ENCODE peak calls at places on chromosome 16, in eight cellular contexts. One of them, this sample, is unnamed.
A peak's percentile ranks its signal among the peaks of the same experiment; 100 is the strongest.

GRCh38 chr16:79011282-79011681 is 589.3 kb downstream of the MAF start:
- DNase-seq in neural progenitor cell: no peak
- DNase-seq in AG09309: no peak
- DNase-seq in skeletal muscle cell: no peak
- DNase-seq in SJCRH30: no peak
- DNase-seq in heart right ventricle: no peak
- DNase-seq in psoas muscle: no peak
- DNase-seq in aorta: no peak
- DNase-seq in this sample: no peak

GRCh38 chr16:10871157-10871991 is 5.6 kb upstream of the CIITA start:
- DNase-seq in skeletal muscle cell: peak; percentile 79
- DNase-seq in AG09309: peak; percentile 60
- DNase-seq in heart right ventricle: peak; percentile 40
- DNase-seq in SJCRH30: peak; percentile 14
- DNase-seq in psoas muscle: peak; percentile 36
- DNase-seq in aorta: peak; percentile 79
- DNase-seq in neural progenitor cell: no peak
- DNase-seq in this sample: peak; percentile 56

GRCh38 chr16:49158029-49158642 is 123.5 kb downstream of the CBLN1 start:
- DNase-seq in AG09309: no peak
- DNase-seq in SJCRH30: peak; percentile 75
- DNase-seq in neural progenitor cell: peak; percentile 91
- DNase-seq in aorta: no peak
- DNase-seq in psoas muscle: no peak
- DNase-seq in heart right ventricle: peak; percentile 28
- DNase-seq in skeletal muscle cell: no peak
- DNase-seq in this sample: no peak

GRCh38 chr16:48409839-48410610 is 24.8 kb upstream of the SIAH1 start:
- DNase-seq in neural progenitor cell: no peak
- DNase-seq in skeletal muscle cell: peak; percentile 81
- DNase-seq in SJCRH30: no peak
- DNase-seq in AG09309: peak; percentile 82
- DNase-seq in psoas muscle: no peak
- DNase-seq in heart right ventricle: no peak
- DNase-seq in aorta: no peak
- DNase-seq in this sample: peak; percentile 82

GRCh38 chr16:89024546-89024945 is 47.5 kb upstream of the CBFA2T3 start:
- DNase-seq in heart right ventricle: no peak
- DNase-seq in AG09309: no peak
- DNase-seq in neural progenitor cell: no peak
- DNase-seq in skeletal muscle cell: no peak
- DNase-seq in aorta: peak; percentile 9
- DNase-seq in SJCRH30: no peak
- DNase-seq in psoas muscle: no peak
- DNase-seq in this sample: peak; percentile 17

GRCh38 chr16:89150981-89151380 is 20.6 kb upstream of the CDH15 start:
- DNase-seq in psoas muscle: no peak
- DNase-seq in SJCRH30: no peak
- DNase-seq in heart right ventricle: no peak
- DNase-seq in AG09309: no peak
- DNase-seq in neural progenitor cell: no peak
- DNase-seq in aorta: no peak
- DNase-seq in skeletal muscle cell: no peak
- DNase-seq in this sample: no peak

GRCh38 chr16:51431517-51432241 is 280.6 kb upstream of the SALL1 start:
- DNase-seq in AG09309: peak; percentile 95
- DNase-seq in psoas muscle: no peak
- DNase-seq in heart right ventricle: no peak
- DNase-seq in SJCRH30: peak; percentile 44
- DNase-seq in neural progenitor cell: peak; percentile 26
- DNase-seq in aorta: no peak
- DNase-seq in skeletal muscle cell: peak; percentile 97
- DNase-seq in this sample: peak; percentile 38

GRCh38 chr16:31215287-31216115 is 1.4 kb downstream of the PYDC1 start:
- DNase-seq in skeletal muscle cell: no peak
- DNase-seq in SJCRH30: peak; percentile 90
- DNase-seq in psoas muscle: peak; percentile 76
- DNase-seq in aorta: peak; percentile 73
- DNase-seq in heart right ventricle: peak; percentile 49
- DNase-seq in neural progenitor cell: peak; percentile 94
- DNase-seq in AG09309: no peak
- DNase-seq in this sample: peak; percentile 69

GRCh38 chr16:51440096-51440495 is 289.0 kb upstream of the SALL1 start:
- DNase-seq in skeletal muscle cell: no peak
- DNase-seq in heart right ventricle: no peak
- DNase-seq in psoas muscle: no peak
- DNase-seq in aorta: no peak
- DNase-seq in SJCRH30: no peak
- DNase-seq in AG09309: no peak
- DNase-seq in neural progenitor cell: peak; percentile 38
- DNase-seq in this sample: no peak

GRCh38 chr16:83946781-83947566 is 6.1 kb upstream of the OSGIN1 start:
- DNase-seq in AG09309: no peak
- DNase-seq in SJCRH30: no peak
- DNase-seq in neural progenitor cell: no peak
- DNase-seq in skeletal muscle cell: no peak
- DNase-seq in aorta: no peak
- DNase-seq in heart right ventricle: no peak
- DNase-seq in psoas muscle: no peak
- DNase-seq in this sample: peak; percentile 57

GRCh38 chr16:83946154-83946780 is 6.8 kb upstream of the OSGIN1 start:
- DNase-seq in psoas muscle: no peak
- DNase-seq in SJCRH30: no peak
- DNase-seq in AG09309: no peak
- DNase-seq in neural progenitor cell: no peak
- DNase-seq in skeletal muscle cell: no peak
- DNase-seq in aorta: no peak
- DNase-seq in heart right ventricle: no peak
- DNase-seq in this sample: no peak

GRCh38 chr16:83948914-83949723 is 3.9 kb upstream of the OSGIN1 start:
- DNase-seq in aorta: no peak
- DNase-seq in neural progenitor cell: no peak
- DNase-seq in AG09309: no peak
- DNase-seq in heart right ventricle: no peak
- DNase-seq in SJCRH30: no peak
- DNase-seq in skeletal muscle cell: no peak
- DNase-seq in psoas muscle: no peak
- DNase-seq in this sample: no peak

GRCh38 chr16:83949724-83950001 is 3.4 kb upstream of the OSGIN1 start:
- DNase-seq in psoas muscle: no peak
- DNase-seq in skeletal muscle cell: no peak
- DNase-seq in heart right ventricle: no peak
- DNase-seq in SJCRH30: no peak
- DNase-seq in neural progenitor cell: no peak
- DNase-seq in AG09309: no peak
- DNase-seq in aorta: no peak
- DNase-seq in this sample: no peak

DNA sequence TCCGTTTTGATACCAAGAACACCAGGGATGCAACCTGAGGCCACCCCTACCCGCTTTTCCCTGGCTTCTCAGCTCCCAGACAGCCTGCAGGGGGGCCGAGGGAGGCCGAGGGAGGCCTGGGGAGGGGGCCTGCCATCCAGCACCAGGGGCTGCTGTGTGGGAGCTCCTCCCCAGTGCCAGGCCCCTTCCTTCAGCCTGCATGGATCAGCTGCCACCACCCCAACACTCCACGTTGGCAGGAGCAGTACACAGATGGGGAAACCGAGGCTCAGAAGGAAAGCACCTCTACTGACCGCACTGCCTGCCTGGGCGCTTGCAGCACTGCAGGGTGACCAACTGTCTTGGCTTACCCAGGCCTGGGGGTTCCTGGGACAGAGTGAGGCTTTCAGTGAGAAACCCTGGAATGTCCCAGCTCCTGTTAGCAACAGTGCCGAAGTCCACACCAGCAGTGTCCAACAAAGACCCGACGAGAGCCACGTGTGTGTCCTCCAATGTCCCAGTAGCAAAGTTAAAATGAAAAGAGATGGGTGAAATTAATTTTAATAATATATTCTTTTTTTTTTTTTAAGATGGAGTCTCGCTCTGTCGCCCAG is 5.3 kb upstream of the OSGIN1 start:
- DNase-seq in aorta: no peak
- DNase-seq in SJCRH30: no peak
- DNase-seq in heart right ventricle: no peak
- DNase-seq in AG09309: no peak
- DNase-seq in neural progenitor cell: no peak
- DNase-seq in skeletal muscle cell: no peak
- DNase-seq in psoas muscle: no peak
- DNase-seq in this sample: peak; percentile 72
- H3K4me3 ChIP-seq in aorta: no peak overlapping the region
- H3K4me3 ChIP-seq in SJCRH30: no peak overlapping the region
- H3K4me3 ChIP-seq in heart right ventricle: no peak overlapping the region
- H3K4me3 ChIP-seq in AG09309: no peak overlapping the region
- H3K4me3 ChIP-seq in neural progenitor cell: no peak overlapping the region
- H3K4me3 ChIP-seq in skeletal muscle cell: no peak overlapping the region
- H3K4me3 ChIP-seq in psoas muscle: no peak overlapping the region
- H3K4me3 ChIP-seq in this sample: peak overlapping the region; percentile 59

DNA sequence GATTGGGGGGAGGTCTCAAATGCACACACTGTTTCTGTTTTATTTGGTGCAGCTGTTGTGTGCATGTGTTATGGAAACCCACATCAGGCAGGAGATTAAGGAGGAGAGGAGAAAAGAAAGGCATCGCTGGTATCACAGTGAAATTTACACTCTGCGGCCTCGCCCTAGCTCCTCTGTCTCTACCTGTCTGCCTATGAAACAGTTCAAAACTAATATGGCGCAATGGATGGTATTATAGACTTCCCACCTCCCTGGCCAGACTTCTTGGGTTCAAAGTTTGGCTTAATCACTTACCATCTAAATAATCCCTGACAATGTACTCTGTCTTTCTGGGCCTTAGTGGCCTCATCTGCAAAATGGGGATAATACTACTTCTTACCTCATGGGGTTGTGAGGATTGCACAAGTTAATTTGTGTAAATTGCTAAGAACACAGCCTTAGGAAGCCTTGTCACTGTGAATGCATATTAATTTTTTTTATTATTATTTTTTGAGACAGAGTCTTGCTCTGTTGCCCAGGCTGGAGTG is 1.4 kb upstream of the ABCC1 start:
- DNase-seq in psoas muscle: no peak
- DNase-seq in neural progenitor cell: no peak
- DNase-seq in AG09309: no peak
- DNase-seq in heart right ventricle: no peak
- DNase-seq in aorta: no peak
- DNase-seq in skeletal muscle cell: no peak
- DNase-seq in SJCRH30: peak; percentile 72
- DNase-seq in this sample: no peak
- H3K4me3 ChIP-seq in psoas muscle: no peak overlapping the region
- H3K4me3 ChIP-seq in neural progenitor cell: no peak overlapping the region
- H3K4me3 ChIP-seq in AG09309: no peak overlapping the region
- H3K4me3 ChIP-seq in heart right ventricle: no peak overlapping the region
- H3K4me3 ChIP-seq in aorta: no peak overlapping the region
- H3K4me3 ChIP-seq in skeletal muscle cell: no peak overlapping the region
- H3K4me3 ChIP-seq in SJCRH30: no peak overlapping the region
- H3K4me3 ChIP-seq in this sample: no peak overlapping the region

DNA sequence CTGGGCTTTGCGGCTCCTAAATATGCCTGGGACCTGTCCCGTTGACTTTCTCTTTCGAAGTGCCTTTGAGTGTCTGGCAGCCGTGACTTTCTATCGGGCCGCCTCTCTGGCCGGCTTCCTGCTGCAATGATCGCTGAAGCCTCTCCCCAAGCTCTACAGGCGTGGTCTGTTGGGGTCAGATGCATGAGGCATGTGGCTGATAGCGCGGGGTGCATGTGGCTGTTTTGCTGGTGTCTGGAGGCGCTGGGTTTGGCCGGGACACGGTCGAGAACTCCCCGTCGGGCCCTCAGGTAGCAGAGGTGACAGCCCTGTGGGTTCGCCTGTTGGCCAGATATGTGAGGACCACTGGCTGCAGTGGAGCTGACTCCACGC is 38.4 kb downstream of the SOX8 start:
- DNase-seq in AG09309: no peak
- DNase-seq in skeletal muscle cell: no peak
- DNase-seq in SJCRH30: no peak
- DNase-seq in heart right ventricle: no peak
- DNase-seq in psoas muscle: no peak
- DNase-seq in neural progenitor cell: no peak
- DNase-seq in aorta: no peak
- DNase-seq in this sample: no peak
- H3K4me3 ChIP-seq in AG09309: peak overlapping the region; percentile 31
- H3K4me3 ChIP-seq in skeletal muscle cell: no peak overlapping the region
- H3K4me3 ChIP-seq in SJCRH30: peak overlapping the region; percentile 43
- H3K4me3 ChIP-seq in heart right ventricle: no peak overlapping the region
- H3K4me3 ChIP-seq in psoas muscle: peak overlapping the region; percentile 33
- H3K4me3 ChIP-seq in neural progenitor cell: no peak overlapping the region
- H3K4me3 ChIP-seq in aorta: no peak overlapping the region
- H3K4me3 ChIP-seq in this sample: no peak overlapping the region

GRCh38 chr16:57619133-57619605 is 9.3 kb upstream of the ADGRG1 start:
- DNase-seq in neural progenitor cell: no peak
- DNase-seq in aorta: peak; percentile 18
- DNase-seq in AG09309: no peak
- DNase-seq in psoas muscle: no peak
- DNase-seq in skeletal muscle cell: no peak
- DNase-seq in SJCRH30: no peak
- DNase-seq in heart right ventricle: no peak
- DNase-seq in this sample: no peak

GRCh38 chr16:57621521-57622268 is 6.7 kb upstream of the ADGRG1 start:
- DNase-seq in aorta: peak; percentile 9
- DNase-seq in psoas muscle: no peak
- DNase-seq in neural progenitor cell: no peak
- DNase-seq in heart right ventricle: no peak
- DNase-seq in skeletal muscle cell: no peak
- DNase-seq in AG09309: no peak
- DNase-seq in SJCRH30: no peak
- DNase-seq in this sample: no peak

GRCh38 chr16:57620316-57621231 is 7.9 kb upstream of the ADGRG1 start:
- DNase-seq in skeletal muscle cell: no peak
- DNase-seq in heart right ventricle: no peak
- DNase-seq in psoas muscle: no peak
- DNase-seq in AG09309: no peak
- DNase-seq in aorta: peak; percentile 28
- DNase-seq in SJCRH30: no peak
- DNase-seq in neural progenitor cell: no peak
- DNase-seq in this sample: no peak

GRCh38 chr16:57618306-57619132 is 9.9 kb upstream of the ADGRG1 start:
- DNase-seq in neural progenitor cell: no peak
- DNase-seq in heart right ventricle: no peak
- DNase-seq in psoas muscle: no peak
- DNase-seq in skeletal muscle cell: no peak
- DNase-seq in AG09309: no peak
- DNase-seq in aorta: peak; percentile 34
- DNase-seq in SJCRH30: no peak
- DNase-seq in this sample: peak; percentile 77

DNA sequence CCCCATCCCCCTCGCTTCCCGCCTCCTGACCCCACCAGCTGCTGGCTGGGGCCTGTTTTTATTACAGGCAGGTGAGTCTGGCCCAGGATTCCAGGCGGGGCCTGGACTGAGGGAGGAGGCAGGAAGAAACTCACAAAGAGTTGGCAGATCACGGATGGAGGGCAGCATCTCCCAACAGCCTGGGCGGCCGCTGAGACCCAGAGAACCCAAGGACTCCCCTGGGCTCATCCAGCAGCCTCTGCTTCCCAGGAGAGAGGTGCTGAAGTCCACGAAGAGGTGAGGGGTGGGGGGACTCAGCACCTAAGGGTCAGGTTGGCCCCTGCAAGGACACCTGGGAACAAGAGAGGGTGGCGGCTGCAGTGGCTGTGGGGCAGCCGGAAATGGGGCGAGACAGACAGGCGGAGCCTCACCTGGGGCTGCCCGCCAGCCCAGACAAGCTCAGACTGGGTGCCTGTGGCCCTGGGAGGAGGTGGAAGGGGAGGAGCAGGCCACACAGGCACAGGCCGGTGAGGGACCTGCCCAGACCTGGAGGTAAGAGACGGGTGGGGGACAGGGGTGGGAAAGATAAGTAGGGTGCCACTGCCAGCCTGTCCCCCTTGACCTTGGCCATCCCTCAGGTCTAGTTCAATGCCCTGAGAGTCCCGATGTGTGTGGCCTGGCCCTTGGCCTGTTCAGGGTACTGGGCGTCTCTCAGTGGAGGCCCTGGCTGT is 8.7 kb upstream of the ADGRG1 start:
- DNase-seq in aorta: peak; percentile 20
- DNase-seq in heart right ventricle: no peak
- DNase-seq in SJCRH30: no peak
- DNase-seq in AG09309: no peak
- DNase-seq in neural progenitor cell: no peak
- DNase-seq in psoas muscle: no peak
- DNase-seq in skeletal muscle cell: no peak
- DNase-seq in this sample: no peak
- H3K4me3 ChIP-seq in aorta: no peak overlapping the region
- H3K4me3 ChIP-seq in heart right ventricle: no peak overlapping the region
- H3K4me3 ChIP-seq in SJCRH30: no peak overlapping the region
- H3K4me3 ChIP-seq in AG09309: no peak overlapping the region
- H3K4me3 ChIP-seq in neural progenitor cell: no peak overlapping the region
- H3K4me3 ChIP-seq in psoas muscle: no peak overlapping the region
- H3K4me3 ChIP-seq in skeletal muscle cell: no peak overlapping the region
- H3K4me3 ChIP-seq in this sample: no peak overlapping the region